ENCODE peak calls at places on chromosomes 16 and 17, in five cellular contexts. L, N, A, C and T are unnamed samples.

GRCh38 chr17:58314706-58315015 is 13.9 kb downstream of the TSPOAP1 start:
- DNase-seq in N (no peak), L (no peak), C (no peak), A (peak), T (no peak)

GRCh38 chr17:7250655-7251329 is 742 bp downstream of the CTDNEP1 start:
- DNase-seq in A (no peak), N (no peak), L (peak), C (no peak), T (no peak)

GRCh38 chr17:82858376-82859126 is 18.7 kb upstream of the ZNF750 start:
- DNase-seq in L (no peak), N (no peak), C (no peak), A (no peak), T (peak)

GRCh38 chr17:69468211-69468610 is 53.7 kb downstream of the MAP2K6 start:
- DNase-seq in A (no peak), C (no peak), L (no peak), N (no peak), T (no peak)

GRCh38 chr17:50283714-50284432 is 9.6 kb downstream of the TMEM92 start:
- DNase-seq in A (no peak), C (no peak), N (no peak), L (no peak), T (no peak)

GRCh38 chr17:52276609-52277008 is 118.1 kb upstream of the CA10 start:
- DNase-seq in L (no peak), C (no peak), A (no peak), N (no peak), T (no peak)

GRCh38 chr17:35750526-35751395 is 2.3 kb downstream of the GAS2L2 start:
- DNase-seq in L (no peak), C (no peak), A (no peak), N (no peak), T (peak)

GRCh38 chr16:77574867-77575619 is 140.2 kb upstream of the ADAMTS18 start:
- DNase-seq in N (no peak), L (no peak), C (no peak), A (no peak), T (no peak)

GRCh38 chr17:43482103-43483012 is 1.4 kb upstream of the DHX8 start:
- DNase-seq in N (no peak), L (no peak), C (no peak), A (no peak), T (no peak)

GRCh38 chr17:42142371-42142896 is 12.4 kb downstream of the RAB5C start:
- DNase-seq in N (no peak), C (peak), A (no peak), L (no peak), T (no peak)

GRCh38 chr17:73069164-73069774 is 23.2 kb downstream of the SLC39A11 start:
- DNase-seq in C (no peak), N (no peak), A (no peak), L (no peak), T (no peak)

GRCh38 chr17:489758-490329 is 137.2 kb upstream of the RPH3AL start:
- DNase-seq in A (peak), L (peak), N (peak), C (peak), T (no peak)

GRCh38 chr17:15377608-15378007 is 36.2 kb upstream of the TEKT3 start:
- DNase-seq in C (peak), A (no peak), L (no peak), N (no peak), T (no peak)

GRCh38 chr17:22507823-22508222 is 815.5 kb downstream of the KCNJ18 start:
- DNase-seq in C (no peak), N (no peak), A (no peak), L (no peak), T (no peak)

GRCh38 chr17:40550608-40551007 is 14.7 kb downstream of the CCR7 start:
- DNase-seq in C (no peak), N (no peak), L (peak), A (peak), T (no peak)

GRCh38 chr16:68091604-68092261 is 6.6 kb downstream of the NFATC3 start:
- DNase-seq in N (no peak), A (no peak), C (no peak), L (no peak), T (peak)

GRCh38 chr16:81447383-81448101 is 2.9 kb downstream of the CMIP start:
- DNase-seq in L (peak), C (peak), A (peak), N (peak), T (peak)

GRCh38 chr16:48971571-48972071 is 310.0 kb downstream of the CBLN1 start:
- DNase-seq in N (no peak), C (no peak), L (no peak), A (no peak), T (peak)

GRCh38 chr17:68468785-68469184 is 11.5 kb upstream of the WIPI1 start:
- DNase-seq in A (no peak), C (peak), N (no peak), L (no peak), T (no peak)

GRCh38 chr16:67034478-67034877 is 5.5 kb downstream of the CBFB start:
- DNase-seq in A (no peak), C (no peak), L (no peak), N (no peak), T (no peak)

GRCh38 chr17:5702951-5703510 is 118.7 kb upstream of the NLRP1 start:
- DNase-seq in L (no peak), C (no peak), A (no peak), N (no peak), T (no peak)

GRCh38 chr16:88591577-88592021 is 21.4 kb downstream of the ZC3H18 start:
- DNase-seq in A (no peak), N (no peak), L (no peak), C (no peak), T (no peak)

GRCh38 chr17:5584971-5585794 is 874 bp upstream of the NLRP1 start:
- DNase-seq in A (no peak), L (no peak), N (peak), C (no peak), T (peak)

GRCh38 chr17:41663451-41664171 is 25.1 kb upstream of the EIF1 start:
- DNase-seq in N (no peak), C (no peak), L (no peak), A (no peak), T (no peak)

GRCh38 chr17:7656958-7657715 is 6.4 kb downstream of the ATP1B2 start:
- DNase-seq in A (no peak), L (peak), N (no peak), C (peak), T (no peak)

GRCh38 chr17:71460943-71461342 is 659.9 kb upstream of the SOX9 start:
- DNase-seq in C (peak), A (peak), N (no peak), L (peak), T (no peak)

GRCh38 chr17:55157165-55157564 is 107.6 kb upstream of the HLF start:
- DNase-seq in C (peak), N (no peak), A (no peak), L (no peak), T (peak)

GRCh38 chr17:44004077-44004760 is at the start of gene NAGS:
- DNase-seq in A (no peak), N (peak), L (peak), C (peak), T (peak)

GRCh38 chr16:52114414-52114813 is 432.5 kb downstream of the TOX3 start:
- DNase-seq in C (no peak), A (no peak), L (no peak), N (no peak), T (peak)

GRCh38 chr16:84105948-84106740 is 10.6 kb downstream of the MBTPS1 start:
- DNase-seq in A (no peak), N (no peak), L (no peak), C (no peak), T (no peak)

GRCh38 chr17:53166736-53167135 is 656.0 kb upstream of the KIF2B start:
- DNase-seq in C (no peak), N (no peak), L (no peak), A (no peak), T (no peak)

GRCh38 chr17:49987681-49988441 is 7.2 kb downstream of the DLX3 start:
- DNase-seq in A (no peak), C (no peak), L (no peak), N (no peak), T (peak)

GRCh38 chr16:24748242-24748641 is 18.8 kb downstream of the TNRC6A start:
- DNase-seq in C (no peak), L (no peak), A (no peak), N (no peak), T (peak)

GRCh38 chr16:10609410-10609774 is 29.0 kb upstream of the EMP2 start:
- DNase-seq in C (no peak), L (no peak), N (no peak), A (no peak), T (no peak)
- H3K27ac ChIP-seq in C (peak), L (no peak), N (peak), A (peak), T (no peak)

GRCh38 chr17:78823282-78824046 is 17.1 kb downstream of the USP36 start:
- DNase-seq in A (no peak), C (no peak), N (no peak), L (no peak), T (no peak)
- TF ChIP-seq CTCF in A (no peak), C (no peak), N (no peak), L (no peak), T (no peak)

GRCh38 chr17:60392845-60393702 is 1.1 kb upstream of the USP32 start:
- DNase-seq in A (peak), L (peak), C (peak), N (peak), T (peak)

GRCh38 chr17:60392042-60392844 is at the start of gene USP32:
- DNase-seq in C (peak), N (peak), A (peak), L (peak), T (peak)

GRCh38 chr17:60390223-60390622 is 1.7 kb downstream of the USP32 start:
- DNase-seq in N (no peak), A (no peak), L (no peak), C (no peak), T (peak)

GRCh38 chr17:60391419-60392041 is 403 bp downstream of the USP32 start:
- DNase-seq in C (peak), N (no peak), A (no peak), L (no peak), T (peak)

GRCh38 chr17:60390881-60391418 is 983 bp downstream of the USP32 start:
- DNase-seq in L (peak), A (peak), N (peak), C (peak), T (peak)
- H3K27ac ChIP-seq in L (peak), A (peak), N (peak), C (peak), T (peak)

GRCh38 chr17:48800626-48801217 is 16.3 kb downstream of the TTLL6 start:
- DNase-seq in C (no peak), N (no peak), L (peak), A (no peak), T (no peak)

GRCh38 chr17:48799069-48799710 is 17.8 kb downstream of the TTLL6 start:
- DNase-seq in L (peak), N (no peak), C (no peak), A (no peak), T (no peak)

GRCh38 chr17:48809182-48809581 is 7.8 kb downstream of the TTLL6 start:
- DNase-seq in L (peak), C (no peak), A (peak), N (peak), T (no peak)

DNA sequence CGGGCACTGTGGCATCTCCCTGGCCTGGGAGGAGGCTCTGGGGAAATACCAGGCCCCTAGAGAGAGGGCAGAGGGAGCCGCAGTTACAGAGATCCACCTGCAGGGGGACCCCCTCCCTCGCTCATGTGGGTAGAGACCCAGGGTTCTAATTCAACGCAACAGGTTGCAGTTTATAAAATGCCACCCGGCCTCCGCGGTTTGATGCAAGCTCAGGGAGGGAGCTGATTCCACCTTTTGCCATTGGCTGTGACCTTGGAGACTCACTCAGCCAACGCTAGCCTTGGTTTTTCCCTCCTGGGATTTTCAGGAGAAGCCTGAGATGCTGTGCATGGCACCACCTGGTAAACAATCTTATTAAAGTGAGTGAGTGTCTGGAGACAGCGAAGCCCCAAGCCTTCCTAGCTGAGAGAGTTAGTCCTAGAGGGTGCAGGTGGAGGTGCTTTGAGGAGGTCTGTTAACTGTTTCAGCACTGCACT is 12.1 kb downstream of the TTLL6 start:
- DNase-seq in L (peak), C (peak), N (peak), A (peak), T (peak)
- TF ChIP-seq CTCF in L (peak), C (peak), N (peak), A (no peak), T (peak)